ENCODE peak calls at places on chromosomes 12 and 14, in eight cellular contexts. G is mesothelial cell of epicardium, K is Calu3, I is stomach, S is A549, B is dorsolateral prefrontal cortex, A is GM10248, M is upper lobe of right lung. U is an unnamed sample.

GRCh38 chr12:124469193-124469888 is 98.1 kb downstream of the NCOR2 start:
- DNase-seq in B (no peak), K (no peak), I (no peak), S (peak), A (no peak), M (no peak), G (no peak), U (no peak)

GRCh38 chr14:50658203-50658602 is 9.9 kb downstream of the SAV1 start:
- DNase-seq in G (no peak), M (no peak), I (peak), K (no peak), A (no peak), S (no peak), B (no peak), U (no peak)

GRCh38 chr14:35964736-35965135 is 138.6 kb downstream of the BRMS1L start:
- DNase-seq in K (no peak), I (no peak), S (no peak), G (no peak), M (no peak), B (no peak), A (no peak), U (no peak)

GRCh38 chr14:34872822-34873590 is 2.2 kb downstream of the BAZ1A start:
- DNase-seq in G (no peak), K (no peak), I (no peak), B (no peak), M (no peak), S (peak), A (no peak), U (no peak)

GRCh38 chr12:58425481-58426392 is 484.4 kb downstream of the ATP23 start:
- DNase-seq in M (no peak), G (no peak), K (peak), I (peak), S (peak), A (peak), B (no peak), U (no peak)

GRCh38 chr12:108307006-108307405 is 32.1 kb downstream of the CMKLR1 start:
- DNase-seq in B (no peak), M (no peak), G (no peak), K (no peak), A (no peak), I (no peak), S (no peak), U (no peak)

GRCh38 chr14:74524076-74524812 is 30.7 kb downstream of the ISCA2 start:
- DNase-seq in K (peak), G (no peak), S (no peak), M (no peak), A (no peak), B (no peak), I (no peak), U (no peak)

GRCh38 chr14:61475316-61475715 is 153.9 kb downstream of the PRKCH start:
- DNase-seq in I (no peak), S (peak), B (no peak), A (peak), K (peak), M (no peak), G (no peak), U (no peak)

GRCh38 chr12:79183946-79184345 is 319.4 kb downstream of the SYT1 start:
- DNase-seq in S (no peak), I (no peak), K (no peak), G (no peak), M (no peak), A (no peak), B (no peak), U (no peak)

GRCh38 chr14:70098257-70098809 is 90.4 kb downstream of the SLC8A3 start:
- DNase-seq in A (no peak), M (no peak), S (no peak), G (no peak), B (no peak), I (no peak), K (no peak), U (no peak)

GRCh38 chr14:51095854-51096823 is 1.2 kb upstream of the TRIM9 start:
- DNase-seq in K (no peak), M (no peak), I (no peak), G (no peak), A (no peak), B (peak), S (peak), U (peak)

GRCh38 chr14:58428011-58428807 is 690 bp downstream of the KIAA0586 start:
- DNase-seq in S (peak), I (no peak), K (peak), A (no peak), M (no peak), G (no peak), B (no peak), U (peak)

GRCh38 chr12:57759360-57759980 is 4.6 kb downstream of the MARCHF9 start:
- DNase-seq in M (no peak), K (peak), S (peak), I (no peak), B (no peak), A (no peak), G (no peak), U (no peak)

GRCh38 chr12:49231881-49232650 is 32.8 kb upstream of the TUBA1C start:
- DNase-seq in M (no peak), G (no peak), A (no peak), B (no peak), I (no peak), S (no peak), K (no peak), U (no peak)

GRCh38 chr12:49230176-49230575 is 34.7 kb upstream of the TUBA1C start:
- DNase-seq in I (no peak), K (no peak), M (no peak), A (no peak), B (no peak), S (no peak), G (no peak), U (no peak)

GRCh38 chr12:49233842-49234526 is 30.9 kb upstream of the TUBA1C start:
- DNase-seq in A (peak), B (peak), I (peak), M (peak), G (no peak), S (no peak), K (no peak), U (no peak)

GRCh38 chr12:49230810-49231209 is 34.1 kb upstream of the TUBA1C start:
- DNase-seq in K (no peak), I (no peak), S (no peak), A (no peak), M (no peak), G (no peak), B (no peak), U (no peak)

GRCh38 chr12:49232940-49233841 is 31.7 kb upstream of the TUBA1C start:
- DNase-seq in M (peak), G (peak), K (no peak), S (no peak), A (no peak), I (peak), B (peak), U (peak)
- TF ChIP-seq CTCF in M (no peak), G (no peak), K (no peak), S (no peak), A (no peak), I (no peak), B (peak), U (no peak)

DNA sequence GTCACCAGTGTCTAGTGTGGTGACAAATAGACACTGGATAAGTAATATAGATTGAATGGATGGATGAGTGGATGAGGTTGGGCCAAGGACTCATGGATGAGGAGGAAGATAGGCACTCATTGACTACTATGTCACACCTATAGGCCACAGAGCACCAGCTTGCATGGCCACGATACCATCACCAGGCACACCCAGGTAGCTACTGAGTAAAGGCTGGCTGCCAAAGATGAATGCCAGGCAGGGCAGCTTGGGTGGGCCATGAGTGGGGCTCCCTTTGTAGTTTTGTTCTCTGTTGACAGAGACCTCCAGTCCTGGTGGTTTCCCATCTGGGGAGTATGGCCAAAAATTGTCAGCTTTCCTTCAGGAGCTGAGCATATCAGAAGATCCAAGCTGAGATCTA is 11.2 kb upstream of the KRT83 start:
- DNase-seq in K (no peak), B (no peak), M (no peak), G (no peak), I (no peak), S (no peak), A (no peak), U (no peak)
- TF ChIP-seq CTCF in K (no peak), B (no peak), M (no peak), G (no peak), I (no peak), S (no peak), A (no peak), U (no peak)

GRCh38 chr12:52387859-52388258 is 2.4 kb upstream of the KRT84 start:
- DNase-seq in I (no peak), K (no peak), M (peak), A (no peak), B (peak), G (no peak), S (no peak), U (no peak)

GRCh38 chr12:52389313-52390207 is 4.1 kb upstream of the KRT84 start:
- DNase-seq in G (no peak), A (no peak), S (no peak), K (no peak), B (peak), M (peak), I (no peak), U (no peak)

GRCh38 chr12:52392465-52393007 is 7.1 kb upstream of the KRT84 start:
- DNase-seq in M (no peak), G (no peak), S (no peak), A (no peak), K (no peak), B (no peak), I (no peak), U (no peak)

GRCh38 chr12:52391618-52392002 is 6.2 kb upstream of the KRT84 start:
- DNase-seq in K (no peak), I (peak), B (peak), S (peak), M (peak), G (no peak), A (no peak), U (no peak)

DNA sequence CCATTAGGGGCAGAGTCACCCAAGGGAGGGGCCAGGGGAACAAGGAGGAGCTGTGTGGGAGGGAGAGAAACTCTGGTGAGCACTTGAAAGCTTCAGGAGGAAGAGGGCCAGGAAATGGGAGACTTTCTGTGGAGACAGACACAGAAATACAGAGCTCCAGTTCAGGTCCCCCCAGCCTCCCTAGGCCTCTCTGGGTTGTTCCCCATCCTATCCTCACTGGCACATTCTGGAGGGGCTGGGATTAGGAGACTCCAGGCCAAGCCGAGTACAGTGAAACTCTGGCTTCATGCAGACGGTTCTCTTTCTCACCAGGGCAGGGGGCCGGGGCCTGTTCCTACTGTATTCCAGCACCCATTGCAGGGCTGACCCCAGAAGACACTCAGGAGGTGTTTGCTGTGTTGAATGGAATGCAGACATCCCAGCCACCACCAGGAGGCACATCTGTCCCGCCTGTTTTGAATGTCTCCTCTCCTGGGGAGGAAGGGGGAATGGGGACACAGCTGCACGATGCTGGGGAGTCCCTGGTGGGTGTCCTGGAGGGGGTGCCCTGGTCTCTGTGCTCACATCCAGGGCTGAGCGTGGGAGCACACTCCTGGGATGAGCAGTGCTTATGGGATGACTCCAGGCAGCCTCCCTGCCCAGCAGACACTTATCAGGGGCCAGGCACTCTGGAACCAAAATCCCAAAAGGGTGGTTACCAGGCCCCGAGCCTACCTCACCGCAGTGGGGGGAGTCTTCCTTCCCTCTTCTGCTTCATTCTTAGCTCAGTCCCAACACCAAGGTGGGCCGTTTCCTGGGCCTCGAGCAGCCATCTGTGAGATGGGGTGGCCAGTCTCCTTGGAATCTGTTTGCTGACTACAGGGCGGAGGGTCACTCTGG is 5.5 kb upstream of the KRT84 start:
- DNase-seq in A (no peak), S (peak), K (peak), B (no peak), G (no peak), M (peak), I (no peak), U (peak)
- TF ChIP-seq CTCF in A (peak), S (peak), K (peak), B (peak), G (peak), M (peak), I (no peak), U (peak)

GRCh38 chr12:69284131-69284530 is 44.8 kb downstream of the CPSF6 start:
- DNase-seq in A (peak), B (peak), M (peak), I (peak), G (peak), S (peak), K (peak), U (peak)
- TF ChIP-seq CTCF in A (no peak), B (no peak), M (peak), I (no peak), G (no peak), S (no peak), K (no peak), U (no peak)

GRCh38 chr12:93126069-93126474 is 197.0 kb upstream of the EEA1 start:
- DNase-seq in G (no peak), M (no peak), B (no peak), I (no peak), S (no peak), K (no peak), A (no peak), U (no peak)

GRCh38 chr12:93127107-93127560 is 198.0 kb upstream of the EEA1 start:
- DNase-seq in I (no peak), A (no peak), G (no peak), M (no peak), K (no peak), B (no peak), S (no peak), U (no peak)

GRCh38 chr12:93128332-93128707 is 199.2 kb upstream of the EEA1 start:
- DNase-seq in A (no peak), K (no peak), G (no peak), B (no peak), I (no peak), M (peak), S (no peak), U (no peak)

GRCh38 chr12:93125126-93125525 is 196.0 kb upstream of the EEA1 start:
- DNase-seq in A (no peak), K (no peak), S (no peak), M (no peak), G (no peak), I (no peak), B (no peak), U (no peak)

DNA sequence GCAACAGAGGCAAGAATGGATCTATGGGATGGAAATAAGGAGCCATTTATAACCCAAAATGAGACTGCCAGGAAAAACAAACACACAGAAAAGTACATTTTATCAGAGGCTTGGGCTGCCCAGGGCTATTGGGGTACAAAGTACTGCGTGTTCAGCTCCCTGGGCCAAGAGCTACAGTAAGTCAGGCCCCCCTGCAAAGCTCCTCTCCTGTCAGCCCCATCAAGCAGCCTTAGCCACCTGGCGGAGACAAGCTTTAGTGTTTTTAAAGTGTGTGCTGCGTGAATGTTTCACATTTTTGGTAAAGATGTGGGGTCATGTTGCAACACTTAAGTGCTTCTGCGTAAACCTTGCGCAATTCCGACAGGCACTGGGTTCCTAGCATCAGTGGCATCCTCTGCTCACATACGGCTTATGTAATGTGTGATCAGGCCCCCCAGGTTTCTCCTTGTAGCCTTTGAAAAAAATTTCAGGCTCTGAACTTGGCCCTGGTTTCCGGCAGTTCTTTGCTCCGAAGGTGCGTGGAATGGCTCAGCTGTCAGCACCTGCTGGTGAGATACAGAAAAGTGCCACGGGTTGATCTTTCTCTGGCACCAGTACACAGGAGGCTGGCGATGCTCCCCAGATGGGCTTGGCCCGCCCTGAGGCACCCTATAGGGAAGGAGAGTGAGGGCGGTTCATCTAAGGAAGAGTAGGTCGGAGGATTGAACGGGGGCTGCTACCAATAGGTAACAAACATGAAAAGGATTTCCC is 198.7 kb upstream of the EEA1 start:
- DNase-seq in K (no peak), G (peak), A (no peak), S (peak), B (no peak), I (peak), M (peak), U (no peak)
- TF ChIP-seq CTCF in K (no peak), G (no peak), A (no peak), S (no peak), B (no peak), I (no peak), M (peak), U (no peak)

GRCh38 chr14:103848720-103849077 is 1.3 kb upstream of the PPP1R13B start:
- DNase-seq in K (no peak), B (peak), M (no peak), G (no peak), I (no peak), A (no peak), S (no peak), U (no peak)
- TF ChIP-seq CTCF in K (no peak), B (no peak), M (no peak), G (no peak), I (no peak), A (no peak), S (no peak), U (no peak)

GRCh38 chr12:123126294-123127144 is 24.4 kb downstream of the PITPNM2 start:
- DNase-seq in K (peak), B (no peak), I (peak), S (peak), A (no peak), G (no peak), M (no peak), U (no peak)
- TF ChIP-seq CTCF in K (no peak), B (no peak), I (no peak), S (no peak), A (no peak), G (no peak), M (no peak), U (no peak)